ENCODE peak calls at places on chromosomes 4 and X, in seven cellular contexts. L is cardiac fibroblast; Z is ecto neural progenitor cell; J is AG08396; W is HT1080; G is activated CD8-positive, alpha-beta memory T cell treated with anti-CD3 and anti-CD28 coated beads for 4 hours; X is hypothalamus. R is an unnamed sample.
A peak's percentile ranks its signal among the peaks of the same experiment; 100 is the strongest.

GRCh38 chrX:46704767-46705386 is 54.0 kb downstream of the SLC9A7 start:
- DNase-seq in L (peak; percentile 55), Z (no peak), J (no peak), W (peak; percentile 50), G (no peak), X (no peak), R (no peak)

GRCh38 chr4:5722328-5722727 is 11.3 kb downstream of the EVC start:
- DNase-seq in L (peak; percentile 30), Z (no peak), J (peak; percentile 67), W (no peak), G (no peak), X (no peak), R (no peak)

GRCh38 chr4:15001248-15001824 is 945 bp upstream of the CPEB2 start:
- DNase-seq in L (peak; percentile 97), Z (no peak), J (peak; percentile 72), W (peak; percentile 84), G (peak; percentile 26), X (peak; percentile 80), R (no peak)

GRCh38 chr4:123478859-123479345 is 82.3 kb downstream of the SPRY1 start:
- DNase-seq in L (peak; percentile 26), Z (peak; percentile 51), J (no peak), W (no peak), G (no peak), X (no peak), R (no peak)

GRCh38 chrX:47230136-47230868 is 2.5 kb upstream of the USP11 start:
- DNase-seq in L (no peak), Z (no peak), J (no peak), W (no peak), G (no peak), X (no peak), R (no peak)

GRCh38 chr4:185912779-185913178 is 100.8 kb upstream of the SORBS2 start:
- DNase-seq in L (peak; percentile 35), Z (no peak), J (no peak), W (no peak), G (no peak), X (no peak), R (no peak)

GRCh38 chr4:79882806-79883205 is 190.2 kb downstream of the ANTXR2 start:
- DNase-seq in L (no peak), Z (no peak), J (no peak), W (no peak), G (no peak), X (no peak), R (no peak)

GRCh38 chrX:17833954-17834353 is 27.1 kb downstream of the RAI2 start:
- DNase-seq in L (no peak), Z (no peak), J (no peak), W (no peak), G (no peak), X (no peak), R (no peak)

GRCh38 chr4:94290245-94290644 is 52.4 kb downstream of the HPGDS start:
- DNase-seq in L (no peak), Z (no peak), J (no peak), W (no peak), G (no peak), X (no peak), R (no peak)

GRCh38 chrX:98931194-98931593 is 1478.9 kb downstream of the PCDH19 start:
- DNase-seq in L (no peak), Z (no peak), J (no peak), W (peak; percentile 55), G (no peak), X (no peak), R (no peak)

GRCh38 chr4:1895971-1896657 is 24.9 kb downstream of the NSD2 start:
- DNase-seq in L (no peak), Z (no peak), J (no peak), W (no peak), G (no peak), X (no peak), R (no peak)

GRCh38 chrX:24259544-24260240 is 54.2 kb downstream of the SUPT20HL2 start:
- DNase-seq in L (peak; percentile 81), Z (no peak), J (peak; percentile 63), W (peak; percentile 36), G (no peak), X (no peak), R (no peak)

GRCh38 chrX:131827935-131828334 is 195.2 kb upstream of the STK26 start:
- DNase-seq in L (peak; percentile 43), Z (peak; percentile 58), J (no peak), W (peak; percentile 13), G (no peak), X (no peak), R (no peak)

GRCh38 chr4:74772106-74772505 is 22.2 kb downstream of the BTC start:
- DNase-seq in L (peak; percentile 4), Z (no peak), J (no peak), W (no peak), G (no peak), X (no peak), R (no peak)

GRCh38 chr4:54232151-54232688 is 3.1 kb downstream of the PDGFRA start:
- DNase-seq in L (peak; percentile 36), Z (no peak), J (no peak), W (no peak), G (no peak), X (no peak), R (no peak)

GRCh38 chr4:26985836-26986235 is 125.2 kb downstream of the STIM2 start:
- DNase-seq in L (no peak), Z (no peak), J (no peak), W (no peak), G (peak; percentile 13), X (no peak), R (peak; percentile 19)

GRCh38 chrX:320126-320783 is 1.7 kb upstream of the GTPBP6 start:
- DNase-seq in L (no peak), Z (no peak), J (no peak), W (no peak), G (no peak), X (no peak), R (no peak)

GRCh38 chrX:44997282-44997813 is 124.4 kb downstream of the KDM6A start:
- DNase-seq in L (no peak), Z (no peak), J (no peak), W (no peak), G (no peak), X (no peak), R (no peak)

GRCh38 chr4:3250956-3251690 is 2.2 kb downstream of the MSANTD1 start:
- DNase-seq in L (peak; percentile 44), Z (no peak), J (no peak), W (no peak), G (no peak), X (no peak), R (no peak)

GRCh38 chrX:132271330-132271729 is 52.1 kb upstream of the RAP2C start:
- DNase-seq in L (peak; percentile 59), Z (no peak), J (no peak), W (no peak), G (no peak), X (no peak), R (no peak)

GRCh38 chr4:125505637-125506036 is 190.9 kb downstream of the FAT4 start:
- DNase-seq in L (no peak), Z (no peak), J (no peak), W (no peak), G (no peak), X (no peak), R (no peak)

GRCh38 chrX:12890467-12890866 is 16.0 kb upstream of the TLR8 start:
- DNase-seq in L (no peak), Z (no peak), J (no peak), W (no peak), G (no peak), X (no peak), R (no peak)

GRCh38 chr4:121217385-121217784 is 53.3 kb upstream of the TNIP3 start:
- DNase-seq in L (peak; percentile 27), Z (no peak), J (peak; percentile 12), W (no peak), G (no peak), X (no peak), R (no peak)

GRCh38 chrX:117508021-117508420 is 608.6 kb downstream of the KLHL13 start:
- DNase-seq in L (no peak), Z (no peak), J (no peak), W (no peak), G (no peak), X (no peak), R (no peak)

GRCh38 chr4:52635560-52635959 is 23.5 kb downstream of the USP46 start:
- DNase-seq in L (no peak), Z (no peak), J (no peak), W (no peak), G (no peak), X (no peak), R (no peak)

GRCh38 chr4:105627620-105628019 is 75.2 kb downstream of the ARHGEF38 start:
- DNase-seq in L (no peak), Z (no peak), J (no peak), W (no peak), G (no peak), X (no peak), R (no peak)

GRCh38 chr4:40316782-40317635 is 18.1 kb upstream of the CHRNA9 start:
- DNase-seq in L (peak; percentile 97), Z (peak; percentile 70), J (peak; percentile 57), W (peak; percentile 93), G (peak; percentile 39), X (no peak), R (peak; percentile 68)

GRCh38 chrX:50941638-50942037 is 31.1 kb downstream of the BMP15 start:
- DNase-seq in L (no peak), Z (peak; percentile 47), J (no peak), W (peak; percentile 0), G (no peak), X (no peak), R (no peak)

GRCh38 chrX:110665636-110666035 is 130.0 kb downstream of the CHRDL1 start:
- DNase-seq in L (peak; percentile 16), Z (no peak), J (peak; percentile 12), W (peak; percentile 16), G (no peak), X (peak; percentile 0), R (no peak)

GRCh38 chr4:1730532-1731135 is 9.3 kb downstream of the TACC3 start:
- DNase-seq in L (no peak), Z (no peak), J (no peak), W (no peak), G (no peak), X (no peak), R (no peak)

GRCh38 chr4:73613130-73613529 is 7.1 kb downstream of the RASSF6 start:
- DNase-seq in L (no peak), Z (no peak), J (no peak), W (no peak), G (no peak), X (no peak), R (no peak)

GRCh38 chr4:92455956-92456355 is 152.2 kb downstream of the GRID2 start:
- DNase-seq in L (no peak), Z (no peak), J (no peak), W (no peak), G (no peak), X (no peak), R (no peak)